ENCODE peak calls at places on chromosomes 4 and X, in seven cellular contexts. D is adipocyte, F is cardiac fibroblast, K is ovary, I is foreskin fibroblast, P is OCI-LY7, O is GM23248. Y is an unnamed sample.

GRCh38 chrX:23373129-23373804 is 38.6 kb downstream of the PTCHD1 start:
- DNase-seq in D (peak), F (peak), K (no peak), I (peak), P (no peak), O (peak), Y (peak)

GRCh38 chr4:125735107-125735506 is 420.4 kb downstream of the FAT4 start:
- DNase-seq in D (peak), F (peak), K (no peak), I (peak), P (no peak), O (peak), Y (peak)

GRCh38 chrX:2610246-2611170 is 80.6 kb upstream of the CD99 start:
- DNase-seq in D (peak), F (peak), K (no peak), I (peak), P (no peak), O (peak), Y (no peak)

GRCh38 chrX:107619836-107620235 is 8.5 kb upstream of the PRPS1 start:
- DNase-seq in D (no peak), F (peak), K (no peak), I (no peak), P (no peak), O (no peak), Y (peak)

GRCh38 chrX:108257556-108257955 is 166.0 kb downstream of the ATG4A start:
- DNase-seq in D (no peak), F (no peak), K (no peak), I (no peak), P (no peak), O (no peak), Y (peak)

GRCh38 chr4:133320576-133321170 is 171.6 kb downstream of the PCDH10 start:
- DNase-seq in D (peak), F (peak), K (no peak), I (peak), P (peak), O (peak), Y (peak)

GRCh38 chr4:133148690-133149363 is at the start of gene PCDH10:
- DNase-seq in D (peak), F (peak), K (peak), I (peak), P (no peak), O (peak), Y (peak)

GRCh38 chrX:136694491-136695087 is 46.6 kb downstream of the CD40LG start:
- DNase-seq in D (peak), F (peak), K (no peak), I (peak), P (peak), O (peak), Y (peak)

GRCh38 chrX:132412208-132412607 is 76.6 kb downstream of the MBNL3 start:
- DNase-seq in D (no peak), F (no peak), K (no peak), I (no peak), P (no peak), O (no peak), Y (no peak)

GRCh38 chrX:15511563-15511962 is 11.0 kb downstream of the BMX start:
- DNase-seq in D (no peak), F (peak), K (no peak), I (no peak), P (no peak), O (no peak), Y (peak)

GRCh38 chr4:139454111-139454600 is at the start of gene RAB33B:
- DNase-seq in D (peak), F (peak), K (no peak), I (no peak), P (peak), O (peak), Y (no peak)

GRCh38 chrX:153598541-153599191 is at the start of gene CCNQ:
- DNase-seq in D (peak), F (peak), K (peak), I (peak), P (peak), O (peak), Y (peak)

GRCh38 chr4:153645183-153645582 is 38.9 kb upstream of the TLR2 start:
- DNase-seq in D (no peak), F (peak), K (no peak), I (no peak), P (no peak), O (no peak), Y (no peak)

GRCh38 chrX:18873189-18873791 is 110.6 kb downstream of the PHKA2 start:
- DNase-seq in D (peak), F (peak), K (no peak), I (peak), P (no peak), O (peak), Y (peak)

GRCh38 chr4:47862297-47862696 is 24.4 kb upstream of the CORIN start:
- DNase-seq in D (peak), F (peak), K (no peak), I (peak), P (no peak), O (peak), Y (no peak)

GRCh38 chrX:41541381-41541780 is 94.2 kb downstream of the NYX start:
- DNase-seq in D (peak), F (peak), K (no peak), I (no peak), P (no peak), O (peak), Y (no peak)

GRCh38 chr4:45331796-45332195 is 605.4 kb upstream of the GNPDA2 start:
- DNase-seq in D (no peak), F (no peak), K (no peak), I (no peak), P (no peak), O (no peak), Y (no peak)

GRCh38 chr4:96352051-96352517 is 512.2 kb downstream of the PDHA2 start:
- DNase-seq in D (peak), F (peak), K (no peak), I (no peak), P (no peak), O (no peak), Y (peak)

GRCh38 chr4:1383728-1384591 is 22.3 kb downstream of the NKX1-1 start:
- DNase-seq in D (no peak), F (no peak), K (no peak), I (no peak), P (no peak), O (no peak), Y (no peak)

GRCh38 chr4:15670576-15670975 is 11.1 kb upstream of the FAM200B start:
- DNase-seq in D (no peak), F (no peak), K (no peak), I (no peak), P (no peak), O (no peak), Y (no peak)

GRCh38 chr4:15667006-15667405 is 11.8 kb upstream of the FBXL5 start:
- DNase-seq in D (no peak), F (no peak), K (no peak), I (no peak), P (no peak), O (no peak), Y (no peak)

GRCh38 chr4:15668566-15669435 is 12.8 kb upstream of the FAM200B start:
- DNase-seq in D (no peak), F (no peak), K (no peak), I (no peak), P (no peak), O (no peak), Y (no peak)

GRCh38 chr4:15659768-15660394 is 4.7 kb upstream of the FBXL5 start:
- DNase-seq in D (peak), F (peak), K (no peak), I (peak), P (no peak), O (peak), Y (no peak)

GRCh38 chr4:15665738-15666365 is 10.7 kb upstream of the FBXL5 start:
- DNase-seq in D (no peak), F (peak), K (no peak), I (peak), P (no peak), O (peak), Y (peak)
- H3K4me3 ChIP-seq in D (no peak), F (no peak), K (no peak), I (no peak), P (no peak), O (no peak), Y (no peak)

GRCh38 chrX:20116575-20117240 is at the start of gene MAP7D2:
- DNase-seq in D (no peak), F (no peak), K (no peak), I (peak), P (no peak), O (peak), Y (no peak)
- H3K4me3 ChIP-seq in D (peak), F (peak), K (peak), I (peak), P (no peak), O (peak), Y (no peak)

DNA sequence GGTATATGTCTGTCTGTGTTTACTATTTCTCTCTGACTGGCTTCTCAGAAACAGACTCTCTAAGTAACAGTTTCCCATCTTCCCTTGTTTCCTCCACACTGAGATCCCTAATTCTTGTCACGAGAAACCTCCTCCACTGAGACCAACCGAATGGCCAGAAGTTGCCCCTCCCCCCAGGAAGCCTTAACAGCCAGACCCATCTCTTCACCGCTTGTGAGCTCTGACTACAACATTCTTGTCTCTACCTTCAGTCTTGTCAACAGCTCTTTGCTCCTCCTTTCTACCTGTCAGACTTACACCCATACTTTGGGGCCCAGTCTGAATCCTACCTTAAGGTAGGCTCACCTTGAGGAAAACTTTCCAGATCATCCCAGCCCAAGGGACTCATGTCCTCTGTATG is 90.8 kb downstream of the NHSL2 start:
- DNase-seq in D (no peak), F (no peak), K (no peak), I (no peak), P (no peak), O (no peak), Y (no peak)
- H3K4me3 ChIP-seq in D (no peak), F (no peak), K (no peak), I (no peak), P (no peak), O (no peak), Y (no peak)

GRCh38 chr4:159227984-159228383 is 125.1 kb downstream of the RAPGEF2 start:
- DNase-seq in D (peak), F (peak), K (peak), I (peak), P (no peak), O (peak), Y (no peak)
- H3K4me3 ChIP-seq in D (peak), F (peak), K (peak), I (peak), P (no peak), O (peak), Y (no peak)

GRCh38 chrX:40085714-40086113 is 12.0 kb downstream of the BCOR start:
- DNase-seq in D (no peak), F (no peak), K (no peak), I (no peak), P (no peak), O (no peak), Y (no peak)

GRCh38 chrX:40085086-40085551 is 12.6 kb downstream of the BCOR start:
- DNase-seq in D (peak), F (peak), K (no peak), I (peak), P (no peak), O (peak), Y (peak)

GRCh38 chrX:40087574-40088298 is 10.0 kb downstream of the BCOR start:
- DNase-seq in D (no peak), F (no peak), K (no peak), I (peak), P (no peak), O (no peak), Y (no peak)

GRCh38 chrX:40088299-40088625 is 9.5 kb downstream of the BCOR start:
- DNase-seq in D (no peak), F (no peak), K (no peak), I (no peak), P (no peak), O (no peak), Y (no peak)

GRCh38 chrX:40086569-40087335 is 11.0 kb downstream of the BCOR start:
- DNase-seq in D (no peak), F (no peak), K (no peak), I (peak), P (no peak), O (no peak), Y (no peak)
- H3K4me3 ChIP-seq in D (no peak), F (no peak), K (no peak), I (no peak), P (no peak), O (no peak), Y (no peak)